ENCODE peak calls at places on chromosome 14, in six cellular contexts. One of them, this sample, is unnamed.

GRCh38 chr14:25048170-25049126 is 1.5 kb downstream of the STXBP6 start:
- DNase-seq in RPMI8226: no peak
- DNase-seq in fibroblast of mammary gland: peak; percentile 87
- DNase-seq in T-helper 2 cell treated with Interferon-gamma antibody and Interleukin-4, amounts not matched to agents 5 μg/mL and 100 μg/mL, for 36 hours: no peak
- DNase-seq in activated naive CD8-positive, alpha-beta T cell treated with anti-CD3 and anti-CD28 coated beads, Interleukin-2, amount 50 U/mL, for 24 hours: no peak
- DNase-seq in AG04450: no peak
- DNase-seq in this sample: no peak

GRCh38 chr14:32028599-32028998 is 48.5 kb upstream of the ARHGAP5 start:
- DNase-seq in RPMI8226: peak; percentile 32
- DNase-seq in AG04450: no peak
- DNase-seq in fibroblast of mammary gland: peak; percentile 77
- DNase-seq in T-helper 2 cell treated with Interferon-gamma antibody and Interleukin-4, amounts not matched to agents 5 μg/mL and 100 μg/mL, for 36 hours: no peak
- DNase-seq in activated naive CD8-positive, alpha-beta T cell treated with anti-CD3 and anti-CD28 coated beads, Interleukin-2, amount 50 U/mL, for 24 hours: no peak
- DNase-seq in this sample: peak; percentile 81

GRCh38 chr14:24366664-24367505 is 1.1 kb upstream of the NFATC4 start:
- DNase-seq in AG04450: peak; percentile 83
- DNase-seq in T-helper 2 cell treated with Interferon-gamma antibody and Interleukin-4, amounts not matched to agents 5 μg/mL and 100 μg/mL, for 36 hours: no peak
- DNase-seq in fibroblast of mammary gland: peak; percentile 95
- DNase-seq in activated naive CD8-positive, alpha-beta T cell treated with anti-CD3 and anti-CD28 coated beads, Interleukin-2, amount 50 U/mL, for 24 hours: peak; percentile 57
- DNase-seq in RPMI8226: peak; percentile 92
- DNase-seq in this sample: peak; percentile 76

GRCh38 chr14:66709292-66709691 is 201.3 kb downstream of the GPHN start:
- DNase-seq in fibroblast of mammary gland: peak; percentile 68
- DNase-seq in T-helper 2 cell treated with Interferon-gamma antibody and Interleukin-4, amounts not matched to agents 5 μg/mL and 100 μg/mL, for 36 hours: no peak
- DNase-seq in RPMI8226: no peak
- DNase-seq in activated naive CD8-positive, alpha-beta T cell treated with anti-CD3 and anti-CD28 coated beads, Interleukin-2, amount 50 U/mL, for 24 hours: no peak
- DNase-seq in AG04450: no peak
- DNase-seq in this sample: peak; percentile 26

GRCh38 chr14:37384870-37385596 is 187.3 kb downstream of the MIPOL1 start:
- DNase-seq in T-helper 2 cell treated with Interferon-gamma antibody and Interleukin-4, amounts not matched to agents 5 μg/mL and 100 μg/mL, for 36 hours: no peak
- DNase-seq in AG04450: no peak
- DNase-seq in fibroblast of mammary gland: no peak
- DNase-seq in RPMI8226: peak; percentile 75
- DNase-seq in activated naive CD8-positive, alpha-beta T cell treated with anti-CD3 and anti-CD28 coated beads, Interleukin-2, amount 50 U/mL, for 24 hours: no peak
- DNase-seq in this sample: no peak

GRCh38 chr14:103140316-103141109 is 17.3 kb downstream of the TNFAIP2 start:
- DNase-seq in fibroblast of mammary gland: no peak
- DNase-seq in RPMI8226: peak; percentile 77
- DNase-seq in T-helper 2 cell treated with Interferon-gamma antibody and Interleukin-4, amounts not matched to agents 5 μg/mL and 100 μg/mL, for 36 hours: no peak
- DNase-seq in activated naive CD8-positive, alpha-beta T cell treated with anti-CD3 and anti-CD28 coated beads, Interleukin-2, amount 50 U/mL, for 24 hours: no peak
- DNase-seq in AG04450: no peak
- DNase-seq in this sample: peak; percentile 86

GRCh38 chr14:21668377-21668776 is 5.2 kb downstream of the OR4E1 start:
- DNase-seq in RPMI8226: no peak
- DNase-seq in AG04450: no peak
- DNase-seq in activated naive CD8-positive, alpha-beta T cell treated with anti-CD3 and anti-CD28 coated beads, Interleukin-2, amount 50 U/mL, for 24 hours: no peak
- DNase-seq in fibroblast of mammary gland: peak; percentile 89
- DNase-seq in T-helper 2 cell treated with Interferon-gamma antibody and Interleukin-4, amounts not matched to agents 5 μg/mL and 100 μg/mL, for 36 hours: no peak
- DNase-seq in this sample: peak; percentile 26

GRCh38 chr14:53924754-53925153 is 31.9 kb downstream of the BMP4 start:
- DNase-seq in RPMI8226: no peak
- DNase-seq in activated naive CD8-positive, alpha-beta T cell treated with anti-CD3 and anti-CD28 coated beads, Interleukin-2, amount 50 U/mL, for 24 hours: no peak
- DNase-seq in fibroblast of mammary gland: peak; percentile 87
- DNase-seq in AG04450: peak; percentile 54
- DNase-seq in T-helper 2 cell treated with Interferon-gamma antibody and Interleukin-4, amounts not matched to agents 5 μg/mL and 100 μg/mL, for 36 hours: no peak
- DNase-seq in this sample: peak; percentile 95

GRCh38 chr14:68790656-68791077 is 2.2 kb downstream of the ZFP36L1 start:
- DNase-seq in activated naive CD8-positive, alpha-beta T cell treated with anti-CD3 and anti-CD28 coated beads, Interleukin-2, amount 50 U/mL, for 24 hours: peak; percentile 75
- DNase-seq in AG04450: no peak
- DNase-seq in fibroblast of mammary gland: no peak
- DNase-seq in T-helper 2 cell treated with Interferon-gamma antibody and Interleukin-4, amounts not matched to agents 5 μg/mL and 100 μg/mL, for 36 hours: peak; percentile 52
- DNase-seq in RPMI8226: no peak
- DNase-seq in this sample: no peak

GRCh38 chr14:85342858-85343607 is 186.9 kb upstream of the FLRT2 start:
- DNase-seq in T-helper 2 cell treated with Interferon-gamma antibody and Interleukin-4, amounts not matched to agents 5 μg/mL and 100 μg/mL, for 36 hours: no peak
- DNase-seq in activated naive CD8-positive, alpha-beta T cell treated with anti-CD3 and anti-CD28 coated beads, Interleukin-2, amount 50 U/mL, for 24 hours: no peak
- DNase-seq in fibroblast of mammary gland: peak; percentile 40
- DNase-seq in RPMI8226: no peak
- DNase-seq in AG04450: no peak
- DNase-seq in this sample: no peak

GRCh38 chr14:63647696-63648410 is 6.2 kb upstream of the WDR89 start:
- DNase-seq in fibroblast of mammary gland: no peak
- DNase-seq in AG04450: no peak
- DNase-seq in RPMI8226: no peak
- DNase-seq in T-helper 2 cell treated with Interferon-gamma antibody and Interleukin-4, amounts not matched to agents 5 μg/mL and 100 μg/mL, for 36 hours: no peak
- DNase-seq in activated naive CD8-positive, alpha-beta T cell treated with anti-CD3 and anti-CD28 coated beads, Interleukin-2, amount 50 U/mL, for 24 hours: no peak
- DNase-seq in this sample: no peak

GRCh38 chr14:105445901-105446845 is 26.5 kb downstream of the MTA1 start:
- DNase-seq in fibroblast of mammary gland: no peak
- DNase-seq in T-helper 2 cell treated with Interferon-gamma antibody and Interleukin-4, amounts not matched to agents 5 μg/mL and 100 μg/mL, for 36 hours: no peak
- DNase-seq in activated naive CD8-positive, alpha-beta T cell treated with anti-CD3 and anti-CD28 coated beads, Interleukin-2, amount 50 U/mL, for 24 hours: no peak
- DNase-seq in RPMI8226: no peak
- DNase-seq in AG04450: no peak
- DNase-seq in this sample: no peak

GRCh38 chr14:60102389-60102788 is 10.7 kb downstream of the PCNX4 start:
- DNase-seq in AG04450: peak; percentile 57
- DNase-seq in fibroblast of mammary gland: peak; percentile 95
- DNase-seq in T-helper 2 cell treated with Interferon-gamma antibody and Interleukin-4, amounts not matched to agents 5 μg/mL and 100 μg/mL, for 36 hours: no peak
- DNase-seq in RPMI8226: no peak
- DNase-seq in activated naive CD8-positive, alpha-beta T cell treated with anti-CD3 and anti-CD28 coated beads, Interleukin-2, amount 50 U/mL, for 24 hours: no peak
- DNase-seq in this sample: no peak

GRCh38 chr14:52950410-52950897 is 396 bp downstream of the FERMT2 start:
- DNase-seq in AG04450: no peak
- DNase-seq in fibroblast of mammary gland: peak; percentile 44
- DNase-seq in T-helper 2 cell treated with Interferon-gamma antibody and Interleukin-4, amounts not matched to agents 5 μg/mL and 100 μg/mL, for 36 hours: no peak
- DNase-seq in activated naive CD8-positive, alpha-beta T cell treated with anti-CD3 and anti-CD28 coated beads, Interleukin-2, amount 50 U/mL, for 24 hours: peak; percentile 19
- DNase-seq in RPMI8226: no peak
- DNase-seq in this sample: no peak

GRCh38 chr14:22986508-22987054 is 4.2 kb upstream of the AJUBA start:
- DNase-seq in RPMI8226: peak; percentile 84
- DNase-seq in activated naive CD8-positive, alpha-beta T cell treated with anti-CD3 and anti-CD28 coated beads, Interleukin-2, amount 50 U/mL, for 24 hours: peak; percentile 90
- DNase-seq in fibroblast of mammary gland: peak; percentile 88
- DNase-seq in T-helper 2 cell treated with Interferon-gamma antibody and Interleukin-4, amounts not matched to agents 5 μg/mL and 100 μg/mL, for 36 hours: peak; percentile 75
- DNase-seq in AG04450: peak; percentile 75
- DNase-seq in this sample: no peak

GRCh38 chr14:93068721-93069120 is 47.0 kb downstream of the ITPK1 start:
- DNase-seq in T-helper 2 cell treated with Interferon-gamma antibody and Interleukin-4, amounts not matched to agents 5 μg/mL and 100 μg/mL, for 36 hours: no peak
- DNase-seq in AG04450: no peak
- DNase-seq in activated naive CD8-positive, alpha-beta T cell treated with anti-CD3 and anti-CD28 coated beads, Interleukin-2, amount 50 U/mL, for 24 hours: no peak
- DNase-seq in fibroblast of mammary gland: no peak
- DNase-seq in RPMI8226: no peak
- DNase-seq in this sample: no peak

GRCh38 chr14:50036211-50036610 is 80.2 kb downstream of the VCPKMT start:
- DNase-seq in activated naive CD8-positive, alpha-beta T cell treated with anti-CD3 and anti-CD28 coated beads, Interleukin-2, amount 50 U/mL, for 24 hours: no peak
- DNase-seq in fibroblast of mammary gland: no peak
- DNase-seq in RPMI8226: no peak
- DNase-seq in AG04450: no peak
- DNase-seq in T-helper 2 cell treated with Interferon-gamma antibody and Interleukin-4, amounts not matched to agents 5 μg/mL and 100 μg/mL, for 36 hours: no peak
- DNase-seq in this sample: no peak

GRCh38 chr14:54784060-54784459 is 118.6 kb downstream of the GCH1 start:
- DNase-seq in T-helper 2 cell treated with Interferon-gamma antibody and Interleukin-4, amounts not matched to agents 5 μg/mL and 100 μg/mL, for 36 hours: no peak
- DNase-seq in RPMI8226: no peak
- DNase-seq in activated naive CD8-positive, alpha-beta T cell treated with anti-CD3 and anti-CD28 coated beads, Interleukin-2, amount 50 U/mL, for 24 hours: no peak
- DNase-seq in AG04450: no peak
- DNase-seq in fibroblast of mammary gland: no peak
- DNase-seq in this sample: no peak

GRCh38 chr14:68266998-68267397 is 447.4 kb downstream of the RAD51B start:
- DNase-seq in T-helper 2 cell treated with Interferon-gamma antibody and Interleukin-4, amounts not matched to agents 5 μg/mL and 100 μg/mL, for 36 hours: no peak
- DNase-seq in fibroblast of mammary gland: no peak
- DNase-seq in activated naive CD8-positive, alpha-beta T cell treated with anti-CD3 and anti-CD28 coated beads, Interleukin-2, amount 50 U/mL, for 24 hours: no peak
- DNase-seq in AG04450: no peak
- DNase-seq in RPMI8226: no peak
- DNase-seq in this sample: no peak

GRCh38 chr14:100221419-100222218 is 17.3 kb upstream of the YY1 start:
- DNase-seq in activated naive CD8-positive, alpha-beta T cell treated with anti-CD3 and anti-CD28 coated beads, Interleukin-2, amount 50 U/mL, for 24 hours: peak; percentile 65
- DNase-seq in RPMI8226: peak; percentile 70
- DNase-seq in fibroblast of mammary gland: peak; percentile 55
- DNase-seq in AG04450: no peak
- DNase-seq in T-helper 2 cell treated with Interferon-gamma antibody and Interleukin-4, amounts not matched to agents 5 μg/mL and 100 μg/mL, for 36 hours: peak; percentile 73
- DNase-seq in this sample: no peak

GRCh38 chr14:79605863-79606262 is 605.4 kb downstream of the DIO2 start:
- DNase-seq in fibroblast of mammary gland: no peak
- DNase-seq in AG04450: no peak
- DNase-seq in RPMI8226: no peak
- DNase-seq in T-helper 2 cell treated with Interferon-gamma antibody and Interleukin-4, amounts not matched to agents 5 μg/mL and 100 μg/mL, for 36 hours: no peak
- DNase-seq in activated naive CD8-positive, alpha-beta T cell treated with anti-CD3 and anti-CD28 coated beads, Interleukin-2, amount 50 U/mL, for 24 hours: no peak
- DNase-seq in this sample: no peak

GRCh38 chr14:65206448-65207096 is 104.3 kb upstream of the MAX start:
- DNase-seq in fibroblast of mammary gland: peak; percentile 83
- DNase-seq in activated naive CD8-positive, alpha-beta T cell treated with anti-CD3 and anti-CD28 coated beads, Interleukin-2, amount 50 U/mL, for 24 hours: no peak
- DNase-seq in RPMI8226: peak; percentile 59
- DNase-seq in T-helper 2 cell treated with Interferon-gamma antibody and Interleukin-4, amounts not matched to agents 5 μg/mL and 100 μg/mL, for 36 hours: peak; percentile 59
- DNase-seq in AG04450: peak; percentile 58
- DNase-seq in this sample: no peak

GRCh38 chr14:47009615-47010014 is 358.0 kb upstream of the RPL10L start:
- DNase-seq in T-helper 2 cell treated with Interferon-gamma antibody and Interleukin-4, amounts not matched to agents 5 μg/mL and 100 μg/mL, for 36 hours: no peak
- DNase-seq in fibroblast of mammary gland: no peak
- DNase-seq in activated naive CD8-positive, alpha-beta T cell treated with anti-CD3 and anti-CD28 coated beads, Interleukin-2, amount 50 U/mL, for 24 hours: no peak
- DNase-seq in AG04450: no peak
- DNase-seq in RPMI8226: no peak
- DNase-seq in this sample: no peak

GRCh38 chr14:58238252-58239247 is 6.1 kb upstream of the PSMA3 start:
- DNase-seq in AG04450: peak; percentile 34
- DNase-seq in T-helper 2 cell treated with Interferon-gamma antibody and Interleukin-4, amounts not matched to agents 5 μg/mL and 100 μg/mL, for 36 hours: no peak
- DNase-seq in fibroblast of mammary gland: peak; percentile 49
- DNase-seq in RPMI8226: no peak
- DNase-seq in activated naive CD8-positive, alpha-beta T cell treated with anti-CD3 and anti-CD28 coated beads, Interleukin-2, amount 50 U/mL, for 24 hours: peak; percentile 23
- DNase-seq in this sample: no peak

This sample was measured in kidney epithelial cell.